ENCODE peak calls at places on chromosomes 4 and X, in nine cellular contexts. C is CD4-positive, alpha-beta T cell; Q is body of pancreas; Z is D721Med; Y is GM13976; I is HFFc6; S is colonic mucosa; D is cardiac fibroblast; U is nephron progenitor cell. V is an unnamed sample.

GRCh38 chr4:53541577-53542206 is 49.6 kb downstream of the LNX1 start:
- DNase-seq in C (no peak), Q (no peak), Z (no peak), Y (no peak), I (peak; percentile 89), S (no peak), D (peak; percentile 98), U (no peak), V (no peak)

GRCh38 chrX:10017866-10018265 is 50.7 kb downstream of the CLDN34 start:
- DNase-seq in C (no peak), Q (no peak), Z (no peak), Y (no peak), I (peak; percentile 81), S (peak; percentile 52), D (peak; percentile 83), U (no peak), V (no peak)

GRCh38 chrX:115898382-115899001 is 272.1 kb upstream of the AGTR2 start:
- DNase-seq in C (no peak), Q (no peak), Z (no peak), Y (peak; percentile 45), I (no peak), S (peak; percentile 79), D (peak; percentile 3), U (no peak), V (no peak)

GRCh38 chr4:100805547-100805946 is 287.7 kb upstream of the EMCN start:
- DNase-seq in C (no peak), Q (no peak), Z (no peak), Y (no peak), I (no peak), S (no peak), D (no peak), U (no peak), V (no peak)

GRCh38 chrX:141724186-141724585 is 25.6 kb upstream of the SPANXD start:
- DNase-seq in C (no peak), Q (no peak), Z (no peak), Y (no peak), I (no peak), S (no peak), D (no peak), U (no peak), V (no peak)

GRCh38 chrX:13651150-13651549 is 1.8 kb upstream of the TCEANC start:
- DNase-seq in C (no peak), Q (no peak), Z (no peak), Y (no peak), I (no peak), S (no peak), D (peak; percentile 45), U (no peak), V (no peak)

GRCh38 chr4:19983072-19983471 is 268.6 kb upstream of the SLIT2 start:
- DNase-seq in C (no peak), Q (no peak), Z (no peak), Y (no peak), I (peak; percentile 97), S (no peak), D (peak; percentile 98), U (no peak), V (no peak)

GRCh38 chr4:17580969-17581368 is 4.0 kb downstream of the LAP3 start:
- DNase-seq in C (no peak), Q (no peak), Z (no peak), Y (no peak), I (no peak), S (no peak), D (peak; percentile 83), U (no peak), V (no peak)

GRCh38 chrX:84182521-84182920 is 5.5 kb downstream of the RPS6KA6 start:
- DNase-seq in C (no peak), Q (no peak), Z (no peak), Y (no peak), I (no peak), S (peak; percentile 29), D (no peak), U (no peak), V (no peak)

GRCh38 chrX:21741869-21742701 is 15.8 kb downstream of the SMPX start:
- DNase-seq in C (no peak), Q (no peak), Z (no peak), Y (no peak), I (no peak), S (no peak), D (peak; percentile 34), U (no peak), V (no peak)

GRCh38 chr4:52614241-52614640 is 44.9 kb downstream of the USP46 start:
- DNase-seq in C (no peak), Q (no peak), Z (no peak), Y (no peak), I (no peak), S (no peak), D (no peak), U (no peak), V (no peak)

GRCh38 chr4:88110826-88111225 is 47.6 kb downstream of the ABCG2 start:
- DNase-seq in C (no peak), Q (peak; percentile 8), Z (no peak), Y (no peak), I (no peak), S (no peak), D (no peak), U (no peak), V (no peak)

GRCh38 chr4:160034501-160034900 is 931.6 kb downstream of the RAPGEF2 start:
- DNase-seq in C (no peak), Q (no peak), Z (no peak), Y (no peak), I (no peak), S (no peak), D (no peak), U (no peak), V (no peak)

GRCh38 chr4:27198971-27199370 is 338.3 kb downstream of the STIM2 start:
- DNase-seq in C (no peak), Q (no peak), Z (no peak), Y (no peak), I (no peak), S (no peak), D (no peak), U (no peak), V (no peak)

GRCh38 chrX:15943393-15943792 is 88.8 kb upstream of the AP1S2 start:
- DNase-seq in C (no peak), Q (no peak), Z (no peak), Y (no peak), I (no peak), S (no peak), D (no peak), U (no peak), V (no peak)

GRCh38 chrX:63561425-63561824 is 210.3 kb upstream of the SPIN4 start:
- DNase-seq in C (no peak), Q (no peak), Z (no peak), Y (no peak), I (no peak), S (no peak), D (peak; percentile 5), U (no peak), V (no peak)

GRCh38 chrX:110733166-110733565 is 62.5 kb downstream of the CHRDL1 start:
- DNase-seq in C (no peak), Q (peak; percentile 1), Z (no peak), Y (no peak), I (peak; percentile 16), S (no peak), D (peak; percentile 23), U (no peak), V (no peak)

DNA sequence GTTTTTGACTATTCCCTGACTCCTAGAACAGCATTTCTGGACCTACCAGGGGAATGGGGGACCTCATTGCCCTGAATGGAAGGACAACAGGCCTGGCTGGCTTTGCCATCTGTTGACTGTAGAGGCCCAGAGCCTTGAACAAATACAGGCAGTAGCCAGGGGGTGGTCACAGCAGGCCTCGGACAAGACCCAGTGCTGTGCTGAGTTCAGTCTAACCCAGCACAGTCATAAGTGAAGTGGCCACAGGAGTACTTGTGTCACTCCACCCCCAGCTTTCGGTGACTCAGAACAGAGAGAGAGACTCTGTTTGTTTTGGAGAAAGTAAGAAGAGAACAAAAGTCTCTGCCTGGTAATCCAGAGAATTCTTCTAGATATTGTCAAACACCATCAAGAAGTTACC is 310.0 kb downstream of the PRR32 start:
- DNase-seq in C (no peak), Q (no peak), Z (no peak), Y (no peak), I (no peak), S (no peak), D (no peak), U (no peak), V (no peak)
- TF ChIP-seq CTCF in C (no peak), Q (no peak), Z (no peak), Y (no peak), I (no peak), S (no peak), D (no peak), U (no peak), V (no peak)

DNA sequence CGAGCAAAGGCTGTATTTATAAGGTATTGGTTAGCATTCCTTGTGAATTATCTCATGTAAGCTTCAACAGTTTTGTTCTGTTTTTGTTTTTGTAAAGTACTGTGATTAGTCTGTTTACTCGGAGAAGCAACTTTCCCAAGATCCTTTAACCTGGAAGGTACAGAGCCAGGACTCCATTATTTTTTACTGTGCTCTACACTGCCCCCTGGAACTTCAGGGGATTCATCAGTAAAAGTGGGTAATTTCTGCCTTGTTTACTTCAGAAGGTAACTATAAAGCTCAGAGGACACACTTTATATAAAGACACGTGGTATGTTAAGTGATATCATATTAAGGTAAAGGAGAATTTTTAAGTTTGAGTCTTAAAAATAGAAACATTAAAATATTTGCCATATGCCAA is 124.9 kb downstream of the IQCM start:
- DNase-seq in C (no peak), Q (no peak), Z (no peak), Y (no peak), I (no peak), S (no peak), D (no peak), U (no peak), V (no peak)
- TF ChIP-seq CTCF in C (no peak), Q (no peak), Z (no peak), Y (no peak), I (peak; percentile 44), S (no peak), D (peak; percentile 11), U (peak; percentile 16), V (no peak)

GRCh38 chr4:6334203-6334887 is 64.7 kb downstream of the WFS1 start:
- DNase-seq in C (no peak), Q (no peak), Z (no peak), Y (no peak), I (no peak), S (no peak), D (no peak), U (no peak), V (no peak)
- TF ChIP-seq CTCF in C (no peak), Q (no peak), Z (no peak), Y (no peak), I (peak; percentile 45), S (no peak), D (no peak), U (no peak), V (peak; percentile 21)

GRCh38 chr4:173991814-173992213 is 291.7 kb downstream of the FBXO8 start:
- DNase-seq in C (no peak), Q (no peak), Z (no peak), Y (no peak), I (no peak), S (no peak), D (no peak), U (no peak), V (no peak)

GRCh38 chr4:173990879-173991231 is 292.6 kb downstream of the FBXO8 start:
- DNase-seq in C (no peak), Q (peak; percentile 27), Z (no peak), Y (no peak), I (no peak), S (peak; percentile 34), D (peak; percentile 38), U (peak; percentile 12), V (no peak)

GRCh38 chr4:173991321-173991720 is 292.1 kb downstream of the FBXO8 start:
- DNase-seq in C (no peak), Q (no peak), Z (no peak), Y (no peak), I (no peak), S (no peak), D (no peak), U (no peak), V (no peak)

GRCh38 chr4:173990126-173990878 is 293.2 kb downstream of the FBXO8 start:
- DNase-seq in C (no peak), Q (peak; percentile 8), Z (no peak), Y (no peak), I (peak; percentile 16), S (no peak), D (peak; percentile 72), U (peak; percentile 11), V (no peak)
- TF ChIP-seq CTCF in C (no peak), Q (no peak), Z (peak; percentile 39), Y (no peak), I (peak; percentile 69), S (peak; percentile 23), D (peak; percentile 75), U (peak; percentile 60), V (no peak)

V was measured in CD14-positive monocyte.